ENCODE peak calls at places on chromosomes 1 and 21, in four cellular contexts. H, B, W and U are unnamed samples.

GRCh38 chr1:66381626-66382275 is 152.2 kb upstream of the SGIP1 start:
- DNase-seq in H (no peak), B (no peak), W (no peak), U (no peak)

GRCh38 chr1:38004284-38005101 is 821 bp downstream of the FHL3 start:
- DNase-seq in H (no peak), B (no peak), W (no peak), U (no peak)

GRCh38 chr1:66505671-66506392 is 28.1 kb upstream of the SGIP1 start:
- DNase-seq in H (no peak), B (no peak), W (no peak), U (no peak)

GRCh38 chr1:235102259-235102582 is 26.4 kb downstream of the TOMM20 start:
- DNase-seq in H (no peak), B (no peak), W (no peak), U (no peak)

GRCh38 chr1:85495556-85495955 is 30.6 kb upstream of the DDAH1 start:
- DNase-seq in H (no peak), B (no peak), W (no peak), U (no peak)

GRCh38 chr1:15997637-15998280 is 6.3 kb upstream of the SRARP start:
- DNase-seq in H (no peak), B (no peak), W (no peak), U (no peak)

GRCh38 chr1:3771108-3772026 is 1.2 kb upstream of the SMIM1 start:
- DNase-seq in H (peak), B (peak), W (no peak), U (no peak)

GRCh38 chr1:245045087-245045881 is 109.5 kb upstream of the KIF26B start:
- DNase-seq in H (no peak), B (peak), W (no peak), U (no peak)

GRCh38 chr1:201597551-201598230 is 58.8 kb downstream of the NAV1 start:
- DNase-seq in H (no peak), B (no peak), W (no peak), U (no peak)
- TF ChIP-seq SP1 in H (no peak), B (no peak), W (no peak), U (no peak)

GRCh38 chr1:227935826-227936225 is 11.9 kb downstream of the WNT9A start:
- DNase-seq in H (no peak), B (no peak), W (no peak), U (no peak)

GRCh38 chr1:227937031-227937430 is 10.7 kb downstream of the WNT9A start:
- DNase-seq in H (no peak), B (no peak), W (no peak), U (no peak)

GRCh38 chr1:227938276-227938675 is 9.5 kb downstream of the WNT9A start:
- DNase-seq in H (no peak), B (no peak), W (no peak), U (no peak)

GRCh38 chr1:227937531-227938145 is 10.1 kb downstream of the WNT9A start:
- DNase-seq in H (no peak), B (no peak), W (no peak), U (no peak)

GRCh38 chr1:227934476-227935313 is 13.0 kb downstream of the WNT9A start:
- DNase-seq in H (peak), B (peak), W (no peak), U (no peak)
- TF ChIP-seq TARDBP in H (no peak), B (no peak), W (no peak), U (no peak)

DNA sequence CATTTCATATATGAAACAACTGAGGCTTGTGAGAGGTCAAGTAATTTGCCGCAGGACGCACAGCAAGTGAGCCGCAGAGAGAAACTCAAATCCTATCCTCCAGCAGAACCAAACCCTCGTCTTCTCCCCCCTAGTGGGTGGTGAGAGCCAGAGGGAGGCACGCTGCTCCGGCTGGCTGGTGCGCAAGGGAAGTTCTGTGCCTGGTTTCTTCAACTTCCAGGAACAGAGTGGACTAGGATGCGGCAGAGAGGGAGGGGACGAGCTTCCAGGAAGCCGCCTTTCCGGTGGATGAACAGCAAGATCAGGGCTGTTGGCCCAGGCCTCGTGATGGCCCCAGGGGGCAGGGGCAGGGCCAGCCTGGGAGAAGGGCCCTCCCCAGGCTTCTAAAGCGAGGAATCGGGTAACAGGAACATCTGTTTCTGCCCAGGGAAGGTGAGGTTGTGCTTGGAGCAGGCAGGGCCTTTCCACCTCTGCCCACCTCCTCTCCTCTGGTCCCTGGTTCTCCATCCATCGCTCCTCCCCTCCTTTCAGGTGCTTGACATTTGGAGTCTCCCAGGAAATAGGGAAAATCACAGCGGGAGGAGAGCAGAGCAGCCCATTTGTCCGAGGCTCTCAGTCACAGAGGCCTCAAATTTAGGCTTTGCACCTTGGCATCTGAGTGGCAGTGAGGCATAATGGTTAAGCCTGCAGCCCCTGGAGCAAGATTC is 16.8 kb upstream of the PDIK1L start:
- DNase-seq in H (peak), B (no peak), W (no peak), U (no peak)
- TF ChIP-seq SP1 in H (no peak), B (no peak), W (no peak), U (no peak)

DNA sequence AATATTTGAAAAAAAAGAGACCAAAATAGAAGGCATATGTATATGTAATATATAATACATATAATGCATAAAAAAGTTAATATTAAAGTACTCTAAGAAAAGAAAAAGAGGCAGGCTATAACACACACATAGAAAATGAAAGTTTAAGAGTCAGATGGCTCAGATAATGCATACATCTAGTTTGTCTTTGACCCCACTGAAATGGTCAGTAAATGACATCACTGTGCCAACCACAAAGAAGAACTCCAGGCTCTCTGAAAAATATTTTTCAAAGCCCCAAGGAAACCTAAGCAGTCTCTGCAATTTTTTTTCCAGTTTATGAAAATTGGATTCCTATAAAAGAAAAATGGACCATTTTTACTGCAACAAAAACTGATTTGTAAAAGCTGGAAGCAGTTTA is 55.4 kb upstream of the SCYL3 start:
- DNase-seq in H (no peak), B (no peak), W (no peak), U (no peak)
- TF ChIP-seq TARDBP in H (no peak), B (no peak), W (no peak), U (no peak)

DNA sequence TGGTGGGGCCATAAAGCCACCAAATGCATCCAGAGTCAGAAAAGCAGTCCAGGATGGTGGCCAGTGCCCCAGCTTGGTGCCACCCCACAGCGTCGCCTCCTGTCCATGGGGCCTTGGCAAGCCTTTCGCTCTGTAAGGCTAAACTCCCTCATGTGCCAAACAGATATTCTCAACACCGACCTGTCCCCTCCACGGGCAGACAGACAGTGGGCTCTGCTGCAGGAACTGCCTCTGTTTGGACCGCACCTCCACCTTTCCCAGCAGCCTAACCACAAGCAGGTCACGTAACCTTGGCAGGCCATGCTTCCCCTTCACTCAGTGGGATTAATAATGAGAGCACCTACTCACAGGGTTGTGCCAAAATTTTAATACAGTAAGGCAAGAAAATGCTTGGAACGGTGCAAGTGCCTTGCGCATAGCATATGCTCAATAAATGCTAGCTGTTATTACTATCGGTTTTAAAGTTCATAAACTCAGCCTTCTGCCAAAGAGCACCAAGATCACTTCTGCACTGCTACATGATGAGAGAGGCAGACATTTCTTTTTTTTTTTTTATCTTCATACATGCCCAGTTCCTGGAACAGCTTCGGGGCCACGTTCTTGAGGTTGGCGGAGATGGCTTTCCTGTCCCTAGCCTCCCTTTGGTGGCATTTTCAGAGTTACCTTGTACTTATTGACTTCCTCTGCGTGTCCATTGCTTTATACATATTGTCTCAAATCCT is 11.6 kb downstream of the RUNX1 start:
- DNase-seq in H (no peak), B (no peak), W (no peak), U (no peak)
- TF ChIP-seq SP1 in H (no peak), B (no peak), W (no peak), U (no peak)

GRCh38 chr1:241325441-241325840 is 31.6 kb downstream of the RGS7 start:
- DNase-seq in H (no peak), B (no peak), W (no peak), U (no peak)
- TF ChIP-seq TARDBP in H (no peak), B (no peak), W (no peak), U (no peak)

GRCh38 chr1:185421485-185422100 is 104.5 kb upstream of the IVNS1ABP start:
- DNase-seq in H (no peak), B (no peak), W (no peak), U (no peak)
- TF ChIP-seq SP1 in H (no peak), B (no peak), W (no peak), U (no peak)